ENCODE peak calls at places on chromosomes 11 and 22, in seven cellular contexts. T, P, O, M, A, C and K are unnamed samples. For H3K36me3 and H3K4me1, the result is how much of the 10 kb centered on the place peaks cover.

GRCh38 chr11:120880791-120881190 is 143.1 kb upstream of the TBCEL start:
- DNase-seq in T (no peak), P (no peak), O (no peak), M (no peak), A (no peak), C (no peak), K (no peak)

GRCh38 chr11:113994077-113994954 is 19.4 kb downstream of the HTR3A start:
- DNase-seq in T (no peak), P (peak), O (peak), M (peak), A (no peak), C (peak), K (peak)

GRCh38 chr11:76742912-76743311 is 40.2 kb upstream of the TSKU start:
- DNase-seq in T (no peak), P (no peak), O (no peak), M (no peak), A (no peak), C (no peak), K (no peak)

GRCh38 chr11:117385471-117385870 is 57.8 kb downstream of the CEP164 start:
- DNase-seq in T (no peak), P (no peak), O (no peak), M (no peak), A (no peak), C (no peak), K (no peak)

GRCh38 chr11:11798586-11799438 is 43.0 kb upstream of the USP47 start:
- DNase-seq in T (peak), P (peak), O (peak), M (peak), A (peak), C (peak), K (peak)

GRCh38 chr11:130816941-130817607 is 99.2 kb downstream of the SNX19 start:
- DNase-seq in T (no peak), P (no peak), O (no peak), M (no peak), A (peak), C (no peak), K (no peak)

GRCh38 chr11:1654388-1655167 is 25.0 kb downstream of the KRTAP5-5 start:
- DNase-seq in T (no peak), P (no peak), O (no peak), M (no peak), A (peak), C (peak), K (no peak)

GRCh38 chr11:86515297-86516094 is 140.8 kb downstream of the CCDC81 start:
- DNase-seq in T (no peak), P (no peak), O (no peak), M (no peak), A (no peak), C (no peak), K (no peak)

GRCh38 chr11:35237860-35238715 is 99.1 kb downstream of the CD44 start:
- DNase-seq in T (no peak), P (peak), O (peak), M (no peak), A (no peak), C (peak), K (peak)

GRCh38 chr22:42368379-42369249 is 63.6 kb downstream of the NFAM1 start:
- DNase-seq in T (peak), P (no peak), O (no peak), M (peak), A (peak), C (peak), K (peak)
- H3K27ac ChIP-seq in T (no peak), P (no peak), O (peak), M (no peak), A (no peak), C (no peak), K (no peak)

GRCh38 chr22:23832226-23833016 is 6.4 kb downstream of the DERL3 start:
- DNase-seq in T (peak), P (no peak), O (no peak), M (no peak), A (peak), C (no peak), K (no peak)

GRCh38 chr22:23833017-23833795 is 5.6 kb downstream of the DERL3 start:
- DNase-seq in T (peak), P (no peak), O (no peak), M (no peak), A (peak), C (no peak), K (no peak)

GRCh38 chr22:23831781-23832180 is 7.0 kb downstream of the DERL3 start:
- DNase-seq in T (peak), P (no peak), O (no peak), M (no peak), A (peak), C (no peak), K (no peak)

GRCh38 chr22:23829845-23830372 is 8.9 kb downstream of the DERL3 start:
- DNase-seq in T (no peak), P (no peak), O (no peak), M (no peak), A (peak), C (no peak), K (no peak)

DNA sequence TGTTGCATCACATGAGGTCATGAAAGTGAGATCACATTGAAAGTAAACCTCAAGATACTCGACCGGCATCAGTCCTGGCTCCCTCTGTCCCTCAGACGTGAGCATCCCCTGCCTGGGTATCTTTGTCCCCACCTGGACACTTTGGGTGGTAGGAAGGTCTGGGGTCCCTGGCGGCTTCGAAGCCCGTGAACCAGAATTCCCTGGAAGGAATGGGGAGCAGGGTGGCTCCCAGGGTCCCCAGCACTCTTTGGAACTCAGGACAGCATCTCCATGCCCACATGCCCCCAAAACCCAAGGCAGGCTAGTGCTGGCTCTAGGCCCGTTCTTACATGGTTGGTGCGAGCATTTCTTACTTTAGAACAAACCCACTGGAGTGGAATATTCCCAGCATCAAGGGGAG is 7.5 kb downstream of the DERL3 start:
- DNase-seq in T (peak), P (no peak), O (no peak), M (no peak), A (peak), C (no peak), K (no peak)
- H3K36me3 ChIP-seq in T (half or more), P (half or more), O (half or more), M (under half), A (under half), C (under half), K (under half)

GRCh38 chr11:129724866-129725265 is 90.8 kb upstream of the TMEM45B start:
- DNase-seq in T (no peak), P (no peak), O (no peak), M (no peak), A (no peak), C (no peak), K (no peak)
- H3K4me1 ChIP-seq in T (under half), P (under half), O (under half), M (under half), A (under half), C (under half), K (under half)

GRCh38 chr11:65103476-65103875 is 7.5 kb downstream of the VPS51 start:
- DNase-seq in T (no peak), P (no peak), O (no peak), M (no peak), A (no peak), C (no peak), K (no peak)
- H3K27ac ChIP-seq in T (no peak), P (no peak), O (no peak), M (no peak), A (no peak), C (peak), K (no peak)